ENCODE peak calls at places on chromosomes 6 and 20, in six cellular contexts. One of them, this sample, is unnamed.

GRCh38 chr20:40688129-40689099 is 622 bp downstream of the MAFB start:
- DNase-seq in OCI-LY7: no peak
- DNase-seq in cardiac muscle cell: no peak
- DNase-seq in CD4-positive, alpha-beta memory T cell: no peak
- DNase-seq in WERI-Rb-1: no peak
- DNase-seq in AG04450: no peak
- DNase-seq in this sample: no peak

GRCh38 chr6:5136856-5137255 is 51.7 kb downstream of the PPP1R3G start:
- DNase-seq in OCI-LY7: no peak
- DNase-seq in cardiac muscle cell: no peak
- DNase-seq in CD4-positive, alpha-beta memory T cell: no peak
- DNase-seq in WERI-Rb-1: no peak
- DNase-seq in AG04450: no peak
- DNase-seq in this sample: no peak

GRCh38 chr20:56625837-56626236 is 3.3 kb upstream of the TFAP2C start:
- DNase-seq in OCI-LY7: no peak
- DNase-seq in cardiac muscle cell: no peak
- DNase-seq in CD4-positive, alpha-beta memory T cell: no peak
- DNase-seq in WERI-Rb-1: no peak
- DNase-seq in AG04450: no peak
- DNase-seq in this sample: no peak

GRCh38 chr6:27096834-27097511 is 150.5 kb upstream of the PRSS16 start:
- DNase-seq in OCI-LY7: no peak
- DNase-seq in cardiac muscle cell: peak
- DNase-seq in CD4-positive, alpha-beta memory T cell: no peak
- DNase-seq in WERI-Rb-1: no peak
- DNase-seq in AG04450: peak
- DNase-seq in this sample: peak

GRCh38 chr20:839626-840025 is 6.1 kb downstream of the FAM110A start:
- DNase-seq in OCI-LY7: no peak
- DNase-seq in cardiac muscle cell: no peak
- DNase-seq in CD4-positive, alpha-beta memory T cell: no peak
- DNase-seq in WERI-Rb-1: no peak
- DNase-seq in AG04450: no peak
- DNase-seq in this sample: no peak

GRCh38 chr20:23971320-23971719 is 17.3 kb downstream of the GGTLC1 start:
- DNase-seq in OCI-LY7: no peak
- DNase-seq in cardiac muscle cell: no peak
- DNase-seq in CD4-positive, alpha-beta memory T cell: no peak
- DNase-seq in WERI-Rb-1: no peak
- DNase-seq in AG04450: no peak
- DNase-seq in this sample: no peak

GRCh38 chr6:128963561-128963960 is 80.6 kb downstream of the LAMA2 start:
- DNase-seq in OCI-LY7: no peak
- DNase-seq in cardiac muscle cell: no peak
- DNase-seq in CD4-positive, alpha-beta memory T cell: no peak
- DNase-seq in WERI-Rb-1: no peak
- DNase-seq in AG04450: peak
- DNase-seq in this sample: no peak

GRCh38 chr20:24662756-24663399 is 193.4 kb downstream of the SYNDIG1 start:
- DNase-seq in OCI-LY7: no peak
- DNase-seq in cardiac muscle cell: peak
- DNase-seq in CD4-positive, alpha-beta memory T cell: no peak
- DNase-seq in WERI-Rb-1: no peak
- DNase-seq in AG04450: no peak
- DNase-seq in this sample: no peak

GRCh38 chr6:11950109-11950508 is 62.0 kb upstream of the HIVEP1 start:
- DNase-seq in OCI-LY7: no peak
- DNase-seq in cardiac muscle cell: no peak
- DNase-seq in CD4-positive, alpha-beta memory T cell: no peak
- DNase-seq in WERI-Rb-1: peak
- DNase-seq in AG04450: no peak
- DNase-seq in this sample: no peak

GRCh38 chr20:25224941-25225340 is 22.9 kb upstream of the PYGB start:
- DNase-seq in OCI-LY7: no peak
- DNase-seq in cardiac muscle cell: no peak
- DNase-seq in CD4-positive, alpha-beta memory T cell: no peak
- DNase-seq in WERI-Rb-1: no peak
- DNase-seq in AG04450: no peak
- DNase-seq in this sample: no peak

GRCh38 chr20:22905667-22906066 is 129.4 kb upstream of the SSTR4 start:
- DNase-seq in OCI-LY7: no peak
- DNase-seq in cardiac muscle cell: peak
- DNase-seq in CD4-positive, alpha-beta memory T cell: no peak
- DNase-seq in WERI-Rb-1: no peak
- DNase-seq in AG04450: no peak
- DNase-seq in this sample: no peak

GRCh38 chr6:105804436-105804835 is 281.7 kb upstream of the PRDM1 start:
- DNase-seq in OCI-LY7: no peak
- DNase-seq in cardiac muscle cell: peak
- DNase-seq in CD4-positive, alpha-beta memory T cell: no peak
- DNase-seq in WERI-Rb-1: no peak
- DNase-seq in AG04450: no peak
- DNase-seq in this sample: no peak

GRCh38 chr20:9912290-9912689 is 73.4 kb upstream of the PAK5 start:
- DNase-seq in OCI-LY7: no peak
- DNase-seq in cardiac muscle cell: no peak
- DNase-seq in CD4-positive, alpha-beta memory T cell: no peak
- DNase-seq in WERI-Rb-1: no peak
- DNase-seq in AG04450: no peak
- DNase-seq in this sample: no peak

GRCh38 chr6:161233986-161234620 is 39.8 kb downstream of the AGPAT4 start:
- DNase-seq in OCI-LY7: no peak
- DNase-seq in cardiac muscle cell: peak
- DNase-seq in CD4-positive, alpha-beta memory T cell: no peak
- DNase-seq in WERI-Rb-1: no peak
- DNase-seq in AG04450: peak
- DNase-seq in this sample: peak

GRCh38 chr6:35493307-35493983 is 3.4 kb downstream of the TEAD3 start:
- DNase-seq in OCI-LY7: no peak
- DNase-seq in cardiac muscle cell: no peak
- DNase-seq in CD4-positive, alpha-beta memory T cell: no peak
- DNase-seq in WERI-Rb-1: no peak
- DNase-seq in AG04450: no peak
- DNase-seq in this sample: no peak

GRCh38 chr6:137491478-137491877 is 2.7 kb downstream of the OLIG3 start:
- DNase-seq in OCI-LY7: no peak
- DNase-seq in cardiac muscle cell: no peak
- DNase-seq in CD4-positive, alpha-beta memory T cell: no peak
- DNase-seq in WERI-Rb-1: no peak
- DNase-seq in AG04450: no peak
- DNase-seq in this sample: no peak

GRCh38 chr6:137489410-137490371 is 4.5 kb downstream of the OLIG3 start:
- DNase-seq in OCI-LY7: no peak
- DNase-seq in cardiac muscle cell: no peak
- DNase-seq in CD4-positive, alpha-beta memory T cell: no peak
- DNase-seq in WERI-Rb-1: no peak
- DNase-seq in AG04450: no peak
- DNase-seq in this sample: no peak

GRCh38 chr6:137492289-137492688 is 1.9 kb downstream of the OLIG3 start:
- DNase-seq in OCI-LY7: no peak
- DNase-seq in cardiac muscle cell: no peak
- DNase-seq in CD4-positive, alpha-beta memory T cell: no peak
- DNase-seq in WERI-Rb-1: no peak
- DNase-seq in AG04450: no peak
- DNase-seq in this sample: no peak

GRCh38 chr6:137490506-137490905 is 3.7 kb downstream of the OLIG3 start:
- DNase-seq in OCI-LY7: no peak
- DNase-seq in cardiac muscle cell: no peak
- DNase-seq in CD4-positive, alpha-beta memory T cell: no peak
- DNase-seq in WERI-Rb-1: no peak
- DNase-seq in AG04450: no peak
- DNase-seq in this sample: no peak

GRCh38 chr6:137490961-137491360 is 3.2 kb downstream of the OLIG3 start:
- DNase-seq in OCI-LY7: no peak
- DNase-seq in cardiac muscle cell: no peak
- DNase-seq in CD4-positive, alpha-beta memory T cell: no peak
- DNase-seq in WERI-Rb-1: no peak
- DNase-seq in AG04450: no peak
- DNase-seq in this sample: no peak
- H3K4me3 ChIP-seq in OCI-LY7: no peak
- H3K4me3 ChIP-seq in cardiac muscle cell: no peak
- H3K4me3 ChIP-seq in CD4-positive, alpha-beta memory T cell: no peak
- H3K4me3 ChIP-seq in WERI-Rb-1: no peak
- H3K4me3 ChIP-seq in AG04450: no peak
- H3K4me3 ChIP-seq in this sample: no peak

DNA sequence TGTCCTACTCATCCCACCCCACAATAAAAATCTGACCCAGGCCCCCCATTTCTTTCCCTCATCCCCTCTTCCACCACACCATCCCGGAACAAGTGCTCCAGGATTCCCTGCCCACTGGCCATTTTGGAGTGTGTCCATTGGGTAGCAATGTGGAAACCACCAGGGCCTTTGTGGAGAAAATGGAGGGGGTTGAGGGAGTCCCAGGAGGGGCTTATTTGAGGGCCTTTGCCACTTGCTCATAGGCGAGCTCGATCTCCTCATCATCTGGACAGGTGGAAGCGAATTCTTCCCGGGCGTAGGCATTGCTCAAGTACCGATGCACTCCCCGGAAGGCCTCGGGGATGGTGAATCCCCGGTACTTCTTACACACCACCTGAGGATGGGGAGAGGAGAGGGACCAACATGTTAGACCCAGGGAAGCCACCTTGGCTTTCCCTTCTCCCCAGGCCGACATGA is 1.6 kb upstream of the DDAH2 start:
- DNase-seq in OCI-LY7: no peak
- DNase-seq in cardiac muscle cell: no peak
- DNase-seq in CD4-positive, alpha-beta memory T cell: no peak
- DNase-seq in WERI-Rb-1: no peak
- DNase-seq in AG04450: no peak
- DNase-seq in this sample: no peak
- H3K4me3 ChIP-seq in OCI-LY7: no peak
- H3K4me3 ChIP-seq in cardiac muscle cell: peak
- H3K4me3 ChIP-seq in CD4-positive, alpha-beta memory T cell: peak
- H3K4me3 ChIP-seq in WERI-Rb-1: no peak
- H3K4me3 ChIP-seq in AG04450: no peak
- H3K4me3 ChIP-seq in this sample: peak

DNA sequence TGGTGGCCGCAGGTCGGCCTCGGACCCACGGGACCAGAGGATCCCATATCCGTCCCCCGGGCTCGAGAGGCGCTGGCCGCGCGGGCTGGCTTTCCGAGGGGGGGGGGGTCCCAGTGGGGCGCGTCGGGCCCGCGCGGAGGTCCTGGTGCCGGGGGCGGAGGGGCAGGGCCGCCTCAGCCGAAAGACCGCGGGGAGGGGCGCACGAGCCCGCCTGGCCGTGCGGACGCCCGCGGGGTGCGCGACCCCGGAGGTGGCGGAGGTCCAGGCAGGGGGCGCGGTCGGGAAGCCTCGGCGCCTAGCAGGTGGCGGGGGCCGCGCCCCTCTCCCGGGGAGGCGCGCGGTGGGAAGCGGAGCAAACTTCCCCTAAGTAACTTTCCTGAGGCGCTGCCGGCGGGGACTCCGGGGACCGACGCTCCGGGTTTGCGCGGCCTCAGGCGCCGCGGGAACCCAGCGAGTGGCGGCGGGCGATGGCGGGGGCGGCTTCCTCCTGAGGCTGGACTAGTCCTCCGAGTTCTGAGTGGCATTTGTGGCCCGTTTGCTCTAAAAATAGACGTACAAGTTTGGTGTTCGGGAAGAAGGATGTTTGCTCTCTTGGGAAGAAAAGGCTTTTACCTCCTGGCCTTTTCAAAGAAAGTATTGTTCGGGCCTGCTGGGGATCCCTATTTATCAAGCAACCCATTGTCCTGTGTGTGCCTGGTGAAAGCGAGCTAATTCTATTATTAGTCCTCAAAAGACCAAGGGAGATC is 26.4 kb upstream of the BTBD3 start:
- DNase-seq in OCI-LY7: no peak
- DNase-seq in cardiac muscle cell: peak
- DNase-seq in CD4-positive, alpha-beta memory T cell: no peak
- DNase-seq in WERI-Rb-1: peak
- DNase-seq in AG04450: no peak
- DNase-seq in this sample: no peak
- H3K4me3 ChIP-seq in OCI-LY7: no peak
- H3K4me3 ChIP-seq in cardiac muscle cell: peak
- H3K4me3 ChIP-seq in CD4-positive, alpha-beta memory T cell: no peak
- H3K4me3 ChIP-seq in WERI-Rb-1: peak
- H3K4me3 ChIP-seq in AG04450: peak
- H3K4me3 ChIP-seq in this sample: peak

DNA sequence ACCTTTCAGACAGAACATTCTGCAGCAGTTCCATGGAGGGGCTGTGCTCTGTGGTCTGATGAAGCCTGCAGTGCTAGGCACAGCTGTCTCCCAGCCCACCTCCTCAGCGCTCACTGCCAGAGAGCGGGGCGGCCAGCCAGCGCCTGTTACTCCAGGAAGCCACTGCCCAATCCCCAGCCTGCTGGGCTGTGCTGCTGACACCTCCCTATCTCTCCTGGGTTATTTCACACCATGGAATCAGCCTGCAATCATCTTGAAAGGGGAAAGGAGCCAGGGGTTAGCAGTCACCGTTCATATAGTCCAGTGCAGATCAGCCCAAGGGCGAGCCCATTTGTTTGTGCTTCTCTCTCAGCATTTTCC is 46.3 kb upstream of the NHSL1 start:
- DNase-seq in OCI-LY7: no peak
- DNase-seq in cardiac muscle cell: peak
- DNase-seq in CD4-positive, alpha-beta memory T cell: no peak
- DNase-seq in WERI-Rb-1: no peak
- DNase-seq in AG04450: no peak
- DNase-seq in this sample: no peak
- H3K4me3 ChIP-seq in OCI-LY7: no peak
- H3K4me3 ChIP-seq in cardiac muscle cell: no peak
- H3K4me3 ChIP-seq in CD4-positive, alpha-beta memory T cell: no peak
- H3K4me3 ChIP-seq in WERI-Rb-1: no peak
- H3K4me3 ChIP-seq in AG04450: peak
- H3K4me3 ChIP-seq in this sample: no peak